ENCODE peak calls at places on chromosome 2, in six cellular contexts. R is body of pancreas, Z is breast epithelium, F is WTC11, B is fibroblast of lung, D is MCF 10A. A is an unnamed sample.

GRCh38 chr2:74849228-74849892 is 15.4 kb downstream of the HK2 start:
- DNase-seq in D (peak; percentile 66), R (peak; percentile 51), B (peak; percentile 33), Z (peak; percentile 63), F (no peak), A (peak; percentile 42)

GRCh38 chr2:60554649-60555065 is 1.2 kb upstream of the BCL11A start:
- DNase-seq in B (no peak), D (peak; percentile 33), R (peak; percentile 50), Z (no peak), F (peak; percentile 46), A (no peak)

GRCh38 chr2:3301001-3301400 is 76.6 kb downstream of the EIPR1 start:
- DNase-seq in B (peak; percentile 27), D (no peak), R (no peak), F (no peak), Z (no peak), A (no peak)

GRCh38 chr2:239928457-239929350 is 96.4 kb downstream of the NDUFA10 start:
- DNase-seq in R (no peak), Z (no peak), D (no peak), F (peak; percentile 42), B (no peak), A (no peak)

GRCh38 chr2:64491426-64491825 is 32.7 kb upstream of the AFTPH start:
- DNase-seq in R (no peak), D (peak; percentile 26), B (peak; percentile 48), Z (no peak), F (no peak), A (no peak)

GRCh38 chr2:36486546-36487044 is 111.4 kb downstream of the FEZ2 start:
- DNase-seq in D (peak; percentile 50), B (peak; percentile 91), F (no peak), R (no peak), Z (no peak), A (no peak)

GRCh38 chr2:23250371-23250770 is 134.6 kb upstream of the KLHL29 start:
- DNase-seq in D (no peak), B (no peak), F (no peak), Z (peak; percentile 48), R (no peak), A (no peak)

GRCh38 chr2:15861172-15861822 is 79.1 kb upstream of the MYCN start:
- DNase-seq in Z (no peak), B (no peak), D (no peak), F (no peak), R (no peak), A (no peak)

GRCh38 chr2:239890347-239890746 is 134.8 kb downstream of the NDUFA10 start:
- DNase-seq in D (no peak), R (no peak), Z (no peak), B (no peak), F (no peak), A (no peak)

GRCh38 chr2:143169105-143169504 is 39.9 kb downstream of the ARHGAP15 start:
- DNase-seq in D (no peak), B (no peak), R (no peak), Z (no peak), F (no peak), A (no peak)

GRCh38 chr2:171342014-171342413 is 91.8 kb downstream of the METTL8 start:
- DNase-seq in F (no peak), D (no peak), R (no peak), Z (no peak), B (no peak), A (no peak)

GRCh38 chr2:45237128-45237527 is 227.9 kb upstream of the SIX2 start:
- DNase-seq in Z (no peak), F (no peak), B (no peak), D (no peak), R (no peak), A (no peak)

GRCh38 chr2:177264209-177264538 is 353 bp downstream of the NFE2L2 start:
- DNase-seq in R (peak; percentile 35), F (peak; percentile 32), B (no peak), D (peak; percentile 39), Z (peak; percentile 37), A (no peak)

GRCh38 chr2:69642709-69643601 is 584 bp downstream of the AAK1 start:
- DNase-seq in R (peak; percentile 76), D (peak; percentile 76), B (peak; percentile 84), F (peak; percentile 69), Z (peak; percentile 33), A (peak; percentile 36)

GRCh38 chr2:37156857-37157714 is at the start of gene EIF2AK2:
- DNase-seq in R (peak; percentile 90), F (peak; percentile 87), Z (peak; percentile 73), B (peak; percentile 81), D (peak; percentile 90), A (peak; percentile 97)

GRCh38 chr2:222257645-222258044 is 41.2 kb downstream of the PAX3 start:
- DNase-seq in F (no peak), B (no peak), D (no peak), R (no peak), Z (no peak), A (no peak)

GRCh38 chr2:206764673-206765241 is 371 bp downstream of the MDH1B start:
- DNase-seq in R (no peak), D (no peak), F (no peak), Z (no peak), B (no peak), A (no peak)

GRCh38 chr2:130760754-130761751 is 5.7 kb downstream of the AMER3 start:
- DNase-seq in F (no peak), Z (no peak), D (no peak), B (no peak), R (no peak), A (no peak)

GRCh38 chr2:60597346-60597745 is 43.9 kb upstream of the BCL11A start:
- DNase-seq in R (no peak), Z (no peak), B (no peak), F (no peak), D (peak; percentile 88), A (no peak)

GRCh38 chr2:217880490-217880889 is 122.3 kb downstream of the TNS1 start:
- DNase-seq in R (no peak), F (no peak), B (no peak), D (no peak), Z (no peak), A (no peak)
- TF ChIP-seq CTCF in R (no peak), F (no peak), B (peak; percentile 11), D (no peak), Z (no peak), A (no peak)

GRCh38 chr2:11411768-11412448 is 54.1 kb downstream of the E2F6 start:
- DNase-seq in F (peak; percentile 65), Z (no peak), B (peak; percentile 21), D (peak; percentile 43), R (peak; percentile 60), A (no peak)
- TF ChIP-seq CTCF in F (peak; percentile 49), Z (peak; percentile 76), B (peak; percentile 87), D (peak; percentile 84), R (peak; percentile 69), A (peak; percentile 54)

GRCh38 chr2:133502678-133503077 is 65.6 kb downstream of the NCKAP5 start:
- DNase-seq in B (no peak), F (no peak), R (no peak), Z (no peak), D (no peak), A (no peak)
- TF ChIP-seq CTCF in B (no peak), F (no peak), R (no peak), Z (no peak), D (no peak), A (no peak)

GRCh38 chr2:219304223-219304622 is 5.0 kb downstream of the PTPRN start:
- DNase-seq in B (no peak), Z (no peak), F (no peak), R (no peak), D (no peak), A (no peak)

GRCh38 chr2:219309278-219309677 is at the start of gene PTPRN:
- DNase-seq in Z (no peak), D (no peak), F (peak; percentile 84), B (peak; percentile 83), R (peak; percentile 42), A (no peak)

GRCh38 chr2:219306047-219306446 is 3.2 kb downstream of the PTPRN start:
- DNase-seq in D (no peak), B (no peak), F (no peak), R (no peak), Z (no peak), A (no peak)

GRCh38 chr2:219302412-219302968 is 6.7 kb downstream of the PTPRN start:
- DNase-seq in D (no peak), Z (no peak), B (no peak), R (no peak), F (no peak), A (no peak)

GRCh38 chr2:219308142-219309093 is 783 bp downstream of the PTPRN start:
- DNase-seq in D (peak; percentile 76), F (peak; percentile 94), Z (no peak), B (peak; percentile 67), R (peak; percentile 54), A (peak; percentile 84)
- TF ChIP-seq CTCF in D (no peak), F (no peak), Z (no peak), B (no peak), R (no peak), A (no peak)